ENCODE peak calls at places on chromosomes 4 and X, in ten cellular contexts. One of them, this sample, is unnamed.

GRCh38 chr4:88591787-88592599 is at the start of gene HERC3:
- DNase-seq in transverse colon: peak; percentile 94
- DNase-seq in adrenal gland: peak; percentile 95
- DNase-seq in endothelial cell of umbilical vein: peak; percentile 93
- DNase-seq in A549: peak; percentile 80
- DNase-seq in stomach: peak; percentile 94
- DNase-seq in Peyer's patch: peak; percentile 96
- DNase-seq in heart left ventricle: peak; percentile 96
- DNase-seq in sigmoid colon: peak; percentile 95
- DNase-seq in body of pancreas: peak; percentile 92
- DNase-seq in this sample: peak; percentile 96

GRCh38 chrX:133587071-133587470 is 171.8 kb upstream of the GPC4 start:
- DNase-seq in transverse colon: no peak
- DNase-seq in adrenal gland: no peak
- DNase-seq in endothelial cell of umbilical vein: no peak
- DNase-seq in A549: no peak
- DNase-seq in stomach: no peak
- DNase-seq in Peyer's patch: no peak
- DNase-seq in heart left ventricle: no peak
- DNase-seq in sigmoid colon: no peak
- DNase-seq in body of pancreas: no peak
- DNase-seq in this sample: no peak

GRCh38 chr4:61320154-61320553 is 120.0 kb downstream of the ADGRL3 start:
- DNase-seq in transverse colon: no peak
- DNase-seq in adrenal gland: no peak
- DNase-seq in endothelial cell of umbilical vein: no peak
- DNase-seq in A549: no peak
- DNase-seq in stomach: no peak
- DNase-seq in Peyer's patch: no peak
- DNase-seq in heart left ventricle: no peak
- DNase-seq in sigmoid colon: no peak
- DNase-seq in body of pancreas: no peak
- DNase-seq in this sample: no peak

GRCh38 chr4:64079316-64079715 is 329.9 kb downstream of the TECRL start:
- DNase-seq in transverse colon: no peak
- DNase-seq in adrenal gland: no peak
- DNase-seq in endothelial cell of umbilical vein: no peak
- DNase-seq in A549: peak; percentile 1
- DNase-seq in stomach: no peak
- DNase-seq in Peyer's patch: no peak
- DNase-seq in heart left ventricle: no peak
- DNase-seq in sigmoid colon: no peak
- DNase-seq in body of pancreas: no peak
- DNase-seq in this sample: no peak

GRCh38 chrX:19954707-19955106 is 36.2 kb downstream of the BCLAF3 start:
- DNase-seq in transverse colon: no peak
- DNase-seq in adrenal gland: no peak
- DNase-seq in endothelial cell of umbilical vein: no peak
- DNase-seq in A549: no peak
- DNase-seq in stomach: no peak
- DNase-seq in Peyer's patch: no peak
- DNase-seq in heart left ventricle: no peak
- DNase-seq in sigmoid colon: no peak
- DNase-seq in body of pancreas: no peak
- DNase-seq in this sample: no peak

GRCh38 chrX:53257670-53258423 is 23.5 kb downstream of the IQSEC2 start:
- DNase-seq in transverse colon: no peak
- DNase-seq in adrenal gland: no peak
- DNase-seq in endothelial cell of umbilical vein: no peak
- DNase-seq in A549: no peak
- DNase-seq in stomach: no peak
- DNase-seq in Peyer's patch: no peak
- DNase-seq in heart left ventricle: no peak
- DNase-seq in sigmoid colon: no peak
- DNase-seq in body of pancreas: no peak
- DNase-seq in this sample: no peak

GRCh38 chr4:23163649-23164436 is 471.1 kb downstream of the GBA3 start:
- DNase-seq in transverse colon: no peak
- DNase-seq in adrenal gland: no peak
- DNase-seq in endothelial cell of umbilical vein: no peak
- DNase-seq in A549: peak; percentile 2
- DNase-seq in stomach: no peak
- DNase-seq in Peyer's patch: no peak
- DNase-seq in heart left ventricle: no peak
- DNase-seq in sigmoid colon: no peak
- DNase-seq in body of pancreas: no peak
- DNase-seq in this sample: no peak

GRCh38 chrX:72738396-72738795 is 24.3 kb upstream of the PHKA1 start:
- DNase-seq in transverse colon: no peak
- DNase-seq in adrenal gland: no peak
- DNase-seq in endothelial cell of umbilical vein: no peak
- DNase-seq in A549: no peak
- DNase-seq in stomach: no peak
- DNase-seq in Peyer's patch: no peak
- DNase-seq in heart left ventricle: no peak
- DNase-seq in sigmoid colon: no peak
- DNase-seq in body of pancreas: no peak
- DNase-seq in this sample: no peak

GRCh38 chrX:108126661-108127060 is 35.1 kb downstream of the ATG4A start:
- DNase-seq in transverse colon: no peak
- DNase-seq in adrenal gland: no peak
- DNase-seq in endothelial cell of umbilical vein: no peak
- DNase-seq in A549: no peak
- DNase-seq in stomach: no peak
- DNase-seq in Peyer's patch: no peak
- DNase-seq in heart left ventricle: no peak
- DNase-seq in sigmoid colon: no peak
- DNase-seq in body of pancreas: no peak
- DNase-seq in this sample: no peak

GRCh38 chr4:162163892-162164759 is at the start of gene FSTL5:
- DNase-seq in transverse colon: peak; percentile 31
- DNase-seq in adrenal gland: peak; percentile 91
- DNase-seq in endothelial cell of umbilical vein: peak; percentile 82
- DNase-seq in A549: peak; percentile 74
- DNase-seq in stomach: peak; percentile 66
- DNase-seq in Peyer's patch: peak; percentile 46
- DNase-seq in heart left ventricle: peak; percentile 39
- DNase-seq in sigmoid colon: peak; percentile 62
- DNase-seq in body of pancreas: peak; percentile 85
- DNase-seq in this sample: peak; percentile 47

GRCh38 chr4:188660796-188661195 is 521.6 kb downstream of the TRIML1 start:
- DNase-seq in transverse colon: no peak
- DNase-seq in adrenal gland: no peak
- DNase-seq in endothelial cell of umbilical vein: no peak
- DNase-seq in A549: no peak
- DNase-seq in stomach: no peak
- DNase-seq in Peyer's patch: no peak
- DNase-seq in heart left ventricle: no peak
- DNase-seq in sigmoid colon: no peak
- DNase-seq in body of pancreas: no peak
- DNase-seq in this sample: no peak

GRCh38 chr4:188663369-188663768 is 524.1 kb downstream of the TRIML1 start:
- DNase-seq in transverse colon: no peak
- DNase-seq in adrenal gland: no peak
- DNase-seq in endothelial cell of umbilical vein: no peak
- DNase-seq in A549: no peak
- DNase-seq in stomach: no peak
- DNase-seq in Peyer's patch: no peak
- DNase-seq in heart left ventricle: no peak
- DNase-seq in sigmoid colon: no peak
- DNase-seq in body of pancreas: no peak
- DNase-seq in this sample: no peak

GRCh38 chr4:188657365-188657764 is 518.1 kb downstream of the TRIML1 start:
- DNase-seq in transverse colon: no peak
- DNase-seq in adrenal gland: no peak
- DNase-seq in endothelial cell of umbilical vein: no peak
- DNase-seq in A549: no peak
- DNase-seq in stomach: no peak
- DNase-seq in Peyer's patch: no peak
- DNase-seq in heart left ventricle: no peak
- DNase-seq in sigmoid colon: no peak
- DNase-seq in body of pancreas: no peak
- DNase-seq in this sample: no peak

GRCh38 chr4:188661502-188661901 is 522.3 kb downstream of the TRIML1 start:
- DNase-seq in transverse colon: no peak
- DNase-seq in adrenal gland: no peak
- DNase-seq in endothelial cell of umbilical vein: no peak
- DNase-seq in A549: no peak
- DNase-seq in stomach: no peak
- DNase-seq in Peyer's patch: no peak
- DNase-seq in heart left ventricle: no peak
- DNase-seq in sigmoid colon: no peak
- DNase-seq in body of pancreas: no peak
- DNase-seq in this sample: no peak

DNA sequence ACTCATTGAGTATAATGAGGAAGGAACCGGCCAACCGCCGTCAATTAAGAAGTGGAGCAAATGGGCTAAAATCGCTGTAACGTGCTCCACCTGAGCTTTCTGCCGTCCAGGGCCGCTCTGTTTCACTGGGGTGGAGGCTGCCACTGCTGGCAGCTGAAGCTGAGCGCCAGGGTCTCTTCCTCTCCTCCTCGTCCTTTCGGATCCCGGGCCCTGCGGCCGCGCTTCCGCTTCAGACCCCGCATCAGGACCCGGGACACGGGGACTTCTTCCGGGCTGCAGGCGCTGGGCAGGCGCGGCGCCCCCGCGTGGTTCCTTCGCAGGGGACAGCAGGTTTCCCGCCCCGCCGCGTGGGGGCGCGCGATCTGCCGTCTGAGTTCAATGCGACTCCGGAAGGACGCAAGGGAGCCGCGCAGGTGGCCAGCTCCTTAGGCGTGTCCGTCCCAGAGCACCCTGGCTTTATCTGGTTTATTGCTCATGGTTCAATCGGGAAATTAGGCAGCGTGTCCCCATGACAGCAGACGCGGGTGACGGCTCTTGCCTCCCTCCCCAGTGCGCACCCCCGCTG is 519.8 kb downstream of the TRIML1 start:
- DNase-seq in transverse colon: no peak
- DNase-seq in adrenal gland: no peak
- DNase-seq in endothelial cell of umbilical vein: no peak
- DNase-seq in A549: no peak
- DNase-seq in stomach: no peak
- DNase-seq in Peyer's patch: no peak
- DNase-seq in heart left ventricle: no peak
- DNase-seq in sigmoid colon: no peak
- DNase-seq in body of pancreas: no peak
- DNase-seq in this sample: no peak
- TF ChIP-seq CTCF in transverse colon: no peak
- TF ChIP-seq CTCF in adrenal gland: no peak
- TF ChIP-seq CTCF in endothelial cell of umbilical vein: no peak
- TF ChIP-seq CTCF in A549: no peak
- TF ChIP-seq CTCF in stomach: no peak
- TF ChIP-seq CTCF in Peyer's patch: no peak
- TF ChIP-seq CTCF in heart left ventricle: no peak
- TF ChIP-seq CTCF in sigmoid colon: no peak
- TF ChIP-seq CTCF in body of pancreas: no peak
- TF ChIP-seq CTCF in this sample: no peak

DNA sequence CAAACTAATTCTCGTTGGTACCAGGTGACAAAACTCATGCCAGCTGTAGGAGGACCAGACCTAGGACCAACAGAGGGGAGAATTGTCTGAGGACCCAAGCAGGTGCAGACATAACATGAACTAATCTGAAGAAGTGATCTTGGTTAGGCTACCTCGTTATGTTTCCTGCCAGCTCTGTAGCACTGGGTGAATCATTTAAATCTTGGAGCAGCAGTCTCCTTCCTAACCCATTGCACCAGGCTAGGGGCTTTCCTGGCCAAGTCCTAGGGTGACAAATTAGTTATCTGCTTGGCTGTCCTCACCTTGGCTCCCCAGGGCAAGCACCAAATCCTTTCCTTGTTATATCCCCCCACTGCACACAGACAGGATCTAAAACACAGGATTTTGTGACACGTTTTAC is 87.7 kb downstream of the WWC2 start:
- DNase-seq in transverse colon: no peak
- DNase-seq in adrenal gland: no peak
- DNase-seq in endothelial cell of umbilical vein: no peak
- DNase-seq in A549: no peak
- DNase-seq in stomach: no peak
- DNase-seq in Peyer's patch: no peak
- DNase-seq in heart left ventricle: no peak
- DNase-seq in sigmoid colon: no peak
- DNase-seq in body of pancreas: no peak
- DNase-seq in this sample: no peak
- H3K4me1 ChIP-seq in transverse colon: no peaks in the 10 kb centered on the region
- H3K4me1 ChIP-seq in adrenal gland: peaks cover 7% of the 10 kb centered on the region
- H3K4me1 ChIP-seq in endothelial cell of umbilical vein: peaks cover 16% of the 10 kb centered on the region
- H3K4me1 ChIP-seq in A549: peaks cover 24% of the 10 kb centered on the region
- H3K4me1 ChIP-seq in stomach: peaks cover 8% of the 10 kb centered on the region
- H3K4me1 ChIP-seq in Peyer's patch: no peaks in the 10 kb centered on the region
- H3K4me1 ChIP-seq in heart left ventricle: no peaks in the 10 kb centered on the region
- H3K4me1 ChIP-seq in sigmoid colon: peaks cover 30% of the 10 kb centered on the region
- H3K4me1 ChIP-seq in body of pancreas: peaks cover 8% of the 10 kb centered on the region
- H3K4me1 ChIP-seq in this sample: no peaks in the 10 kb centered on the region

GRCh38 chr4:102301167-102301566 is 44.1 kb downstream of the SLC39A8 start:
- DNase-seq in transverse colon: no peak
- DNase-seq in adrenal gland: no peak
- DNase-seq in endothelial cell of umbilical vein: no peak
- DNase-seq in A549: no peak
- DNase-seq in stomach: no peak
- DNase-seq in Peyer's patch: no peak
- DNase-seq in heart left ventricle: no peak
- DNase-seq in sigmoid colon: no peak
- DNase-seq in body of pancreas: no peak
- DNase-seq in this sample: no peak
- TF ChIP-seq POLR2A in transverse colon: no peak
- TF ChIP-seq POLR2A in adrenal gland: no peak
- TF ChIP-seq POLR2A in endothelial cell of umbilical vein: no peak
- TF ChIP-seq POLR2A in A549: no peak
- TF ChIP-seq POLR2A in stomach: no peak
- TF ChIP-seq POLR2A in Peyer's patch: no peak
- TF ChIP-seq POLR2A in heart left ventricle: no peak
- TF ChIP-seq POLR2A in sigmoid colon: no peak
- TF ChIP-seq POLR2A in body of pancreas: no peak
- TF ChIP-seq POLR2A in this sample: no peak

GRCh38 chr4:41725254-41725653 is 23.3 kb downstream of the PHOX2B start:
- DNase-seq in transverse colon: no peak
- DNase-seq in adrenal gland: no peak
- DNase-seq in endothelial cell of umbilical vein: no peak
- DNase-seq in A549: no peak
- DNase-seq in stomach: no peak
- DNase-seq in Peyer's patch: no peak
- DNase-seq in heart left ventricle: no peak
- DNase-seq in sigmoid colon: no peak
- DNase-seq in body of pancreas: no peak
- DNase-seq in this sample: no peak
- TF ChIP-seq CTCF in transverse colon: no peak
- TF ChIP-seq CTCF in adrenal gland: no peak
- TF ChIP-seq CTCF in endothelial cell of umbilical vein: peak; percentile 8
- TF ChIP-seq CTCF in A549: peak; percentile 8
- TF ChIP-seq CTCF in stomach: no peak
- TF ChIP-seq CTCF in Peyer's patch: no peak
- TF ChIP-seq CTCF in heart left ventricle: no peak
- TF ChIP-seq CTCF in sigmoid colon: no peak
- TF ChIP-seq CTCF in body of pancreas: no peak
- TF ChIP-seq CTCF in this sample: no peak

GRCh38 chr4:76987685-76988084 is 38.1 kb downstream of the SEPTIN11 start:
- DNase-seq in transverse colon: no peak
- DNase-seq in adrenal gland: no peak
- DNase-seq in endothelial cell of umbilical vein: no peak
- DNase-seq in A549: no peak
- DNase-seq in stomach: no peak
- DNase-seq in Peyer's patch: no peak
- DNase-seq in heart left ventricle: no peak
- DNase-seq in sigmoid colon: no peak
- DNase-seq in body of pancreas: no peak
- DNase-seq in this sample: no peak
- H3K4me1 ChIP-seq in transverse colon: peaks cover 68% of the 10 kb centered on the region
- H3K4me1 ChIP-seq in adrenal gland: peaks cover 25% of the 10 kb centered on the region
- H3K4me1 ChIP-seq in endothelial cell of umbilical vein: peaks cover 32% of the 10 kb centered on the region
- H3K4me1 ChIP-seq in A549: no peaks in the 10 kb centered on the region
- H3K4me1 ChIP-seq in stomach: peaks cover 62% of the 10 kb centered on the region
- H3K4me1 ChIP-seq in Peyer's patch: peaks cover 3% of the 10 kb centered on the region
- H3K4me1 ChIP-seq in heart left ventricle: no peaks in the 10 kb centered on the region
- H3K4me1 ChIP-seq in sigmoid colon: peaks cover 21% of the 10 kb centered on the region
- H3K4me1 ChIP-seq in body of pancreas: peaks cover 34% of the 10 kb centered on the region
- H3K4me1 ChIP-seq in this sample: no peaks in the 10 kb centered on the region